ENCODE peak calls at places on chromosomes 4 and X, in nine cellular contexts. One of them, this sample, is unnamed.

GRCh38 chr4:24915121-24915922 is 2.5 kb upstream of the CCDC149 start:
- DNase-seq in Right ventricle myocardium superior: no peak
- DNase-seq in stimulated activated CD8-positive, alpha-beta memory T cell treated with anti-CD3 and anti-CD28 coated beads, Interleukin-7, amount 100 ng/mL, for 24 hours: no peak
- DNase-seq in astrocyte of the spinal cord: no peak
- DNase-seq in SHP77: no peak
- DNase-seq in GM10248: no peak
- DNase-seq in M059J: peak; percentile 10
- DNase-seq in psoas muscle: no peak
- DNase-seq in EH: no peak
- DNase-seq in this sample: no peak

GRCh38 chr4:1460967-1461868 is 55.0 kb upstream of the NKX1-1 start:
- DNase-seq in Right ventricle myocardium superior: no peak
- DNase-seq in stimulated activated CD8-positive, alpha-beta memory T cell treated with anti-CD3 and anti-CD28 coated beads, Interleukin-7, amount 100 ng/mL, for 24 hours: no peak
- DNase-seq in astrocyte of the spinal cord: no peak
- DNase-seq in SHP77: no peak
- DNase-seq in GM10248: no peak
- DNase-seq in M059J: no peak
- DNase-seq in psoas muscle: no peak
- DNase-seq in EH: no peak
- DNase-seq in this sample: no peak

GRCh38 chrX:129695535-129695934 is 40.8 kb upstream of the APLN start:
- DNase-seq in Right ventricle myocardium superior: no peak
- DNase-seq in stimulated activated CD8-positive, alpha-beta memory T cell treated with anti-CD3 and anti-CD28 coated beads, Interleukin-7, amount 100 ng/mL, for 24 hours: no peak
- DNase-seq in astrocyte of the spinal cord: no peak
- DNase-seq in SHP77: no peak
- DNase-seq in GM10248: no peak
- DNase-seq in M059J: no peak
- DNase-seq in psoas muscle: no peak
- DNase-seq in EH: no peak
- DNase-seq in this sample: no peak

GRCh38 chr4:115675721-115676120 is 562.3 kb upstream of the NDST4 start:
- DNase-seq in Right ventricle myocardium superior: no peak
- DNase-seq in stimulated activated CD8-positive, alpha-beta memory T cell treated with anti-CD3 and anti-CD28 coated beads, Interleukin-7, amount 100 ng/mL, for 24 hours: no peak
- DNase-seq in astrocyte of the spinal cord: peak; percentile 64
- DNase-seq in SHP77: no peak
- DNase-seq in GM10248: no peak
- DNase-seq in M059J: peak; percentile 3
- DNase-seq in psoas muscle: no peak
- DNase-seq in EH: no peak
- DNase-seq in this sample: no peak

GRCh38 chr4:108492816-108493595 is 127.4 kb upstream of the RPL34 start:
- DNase-seq in Right ventricle myocardium superior: no peak
- DNase-seq in stimulated activated CD8-positive, alpha-beta memory T cell treated with anti-CD3 and anti-CD28 coated beads, Interleukin-7, amount 100 ng/mL, for 24 hours: no peak
- DNase-seq in astrocyte of the spinal cord: peak; percentile 10
- DNase-seq in SHP77: no peak
- DNase-seq in GM10248: no peak
- DNase-seq in M059J: no peak
- DNase-seq in psoas muscle: no peak
- DNase-seq in EH: peak; percentile 43
- DNase-seq in this sample: no peak

GRCh38 chr4:168486961-168487820 is 6.9 kb upstream of the DDX60L start:
- DNase-seq in Right ventricle myocardium superior: no peak
- DNase-seq in stimulated activated CD8-positive, alpha-beta memory T cell treated with anti-CD3 and anti-CD28 coated beads, Interleukin-7, amount 100 ng/mL, for 24 hours: no peak
- DNase-seq in astrocyte of the spinal cord: peak; percentile 60
- DNase-seq in SHP77: no peak
- DNase-seq in GM10248: no peak
- DNase-seq in M059J: peak; percentile 89
- DNase-seq in psoas muscle: no peak
- DNase-seq in EH: peak; percentile 83
- DNase-seq in this sample: no peak

GRCh38 chr4:182578402-182578801 is 335.2 kb downstream of the TENM3 start:
- DNase-seq in Right ventricle myocardium superior: no peak
- DNase-seq in stimulated activated CD8-positive, alpha-beta memory T cell treated with anti-CD3 and anti-CD28 coated beads, Interleukin-7, amount 100 ng/mL, for 24 hours: no peak
- DNase-seq in astrocyte of the spinal cord: peak; percentile 60
- DNase-seq in SHP77: no peak
- DNase-seq in GM10248: no peak
- DNase-seq in M059J: peak; percentile 89
- DNase-seq in psoas muscle: no peak
- DNase-seq in EH: peak; percentile 81
- DNase-seq in this sample: no peak

GRCh38 chr4:86247328-86247727 is 112.5 kb downstream of the MAPK10 start:
- DNase-seq in Right ventricle myocardium superior: no peak
- DNase-seq in stimulated activated CD8-positive, alpha-beta memory T cell treated with anti-CD3 and anti-CD28 coated beads, Interleukin-7, amount 100 ng/mL, for 24 hours: no peak
- DNase-seq in astrocyte of the spinal cord: no peak
- DNase-seq in SHP77: no peak
- DNase-seq in GM10248: no peak
- DNase-seq in M059J: peak; percentile 6
- DNase-seq in psoas muscle: no peak
- DNase-seq in EH: no peak
- DNase-seq in this sample: no peak